ENCODE peak calls at places on chromosome 5, in six cellular contexts. X, B, C, H, F and N are unnamed samples.

GRCh38 chr5:163910226-163910625 is 404.8 kb downstream of the MAT2B start:
- DNase-seq in F (no peak), X (no peak), B (no peak), H (no peak), C (no peak), N (no peak)

GRCh38 chr5:132265336-132266030 is 8.0 kb downstream of the PDLIM4 start:
- DNase-seq in B (peak), H (peak), C (peak), X (peak), F (no peak), N (peak)

GRCh38 chr5:107917983-107918382 is 247.2 kb upstream of the EFNA5 start:
- DNase-seq in B (no peak), F (no peak), C (peak), X (no peak), H (no peak), N (no peak)

GRCh38 chr5:81838307-81838906 is 87.5 kb upstream of the SSBP2 start:
- DNase-seq in H (no peak), F (no peak), X (peak), B (peak), C (peak), N (no peak)

GRCh38 chr5:120507826-120508463 is 43.8 kb downstream of the PRR16 start:
- DNase-seq in F (no peak), H (no peak), B (no peak), X (no peak), C (no peak), N (no peak)

GRCh38 chr5:155906046-155906445 is 420.9 kb upstream of the SGCD start:
- DNase-seq in C (no peak), H (no peak), X (no peak), B (no peak), F (no peak), N (no peak)

GRCh38 chr5:32263683-32264082 is 49.1 kb downstream of the MTMR12 start:
- DNase-seq in F (no peak), H (no peak), C (no peak), B (no peak), X (no peak), N (no peak)

GRCh38 chr5:16271851-16272250 is 92.3 kb upstream of the MARCHF11 start:
- DNase-seq in X (no peak), F (no peak), H (no peak), C (no peak), B (no peak), N (no peak)

GRCh38 chr5:123875444-123876264 is 363.7 kb downstream of the CSNK1G3 start:
- DNase-seq in X (no peak), F (peak), B (no peak), C (no peak), H (no peak), N (no peak)

GRCh38 chr5:173515526-173515925 is 100.9 kb downstream of the BOD1 start:
- DNase-seq in H (no peak), C (peak), F (peak), B (peak), X (no peak), N (peak)

GRCh38 chr5:6705088-6705487 is 8.1 kb upstream of the TENT4A start:
- DNase-seq in B (no peak), C (no peak), H (no peak), F (no peak), X (no peak), N (no peak)

GRCh38 chr5:67160985-67161384 is 35.6 kb downstream of the CD180 start:
- DNase-seq in B (peak), H (no peak), F (no peak), X (peak), C (peak), N (peak)

GRCh38 chr5:93053825-93054224 is 527.2 kb downstream of the NR2F1-AS1 start:
- DNase-seq in B (peak), H (no peak), C (peak), F (no peak), X (no peak), N (peak)

GRCh38 chr5:87411586-87412416 is 929 bp downstream of the CCNH start:
- DNase-seq in X (no peak), H (no peak), C (peak), B (peak), F (no peak), N (no peak)

GRCh38 chr5:167303582-167303981 is 987.9 kb upstream of the WWC1 start:
- DNase-seq in C (no peak), F (no peak), H (no peak), X (no peak), B (no peak), N (no peak)

GRCh38 chr5:66891184-66891925 is 295.2 kb downstream of the MAST4 start:
- DNase-seq in H (no peak), C (peak), B (peak), F (no peak), X (no peak), N (no peak)

GRCh38 chr5:177094224-177095087 is 7.7 kb downstream of the FGFR4 start:
- DNase-seq in H (peak), C (peak), B (no peak), X (no peak), F (no peak), N (peak)

GRCh38 chr5:52783226-52783959 is 4.3 kb upstream of the ITGA1 start:
- DNase-seq in H (peak), F (no peak), C (peak), X (no peak), B (peak), N (no peak)

GRCh38 chr5:2780421-2781171 is 29.1 kb upstream of the IRX2 start:
- DNase-seq in X (no peak), H (no peak), C (no peak), F (no peak), B (peak), N (no peak)

GRCh38 chr5:35857606-35858205 is 1.0 kb downstream of the IL7R start:
- DNase-seq in F (no peak), H (no peak), B (peak), X (peak), C (peak), N (peak)

GRCh38 chr5:93675458-93676450 is 65.6 kb downstream of the POU5F2 start:
- DNase-seq in X (no peak), C (no peak), F (no peak), H (no peak), B (no peak), N (no peak)

GRCh38 chr5:140054086-140054689 is 11.1 kb upstream of the NRG2 start:
- DNase-seq in H (no peak), F (no peak), C (no peak), X (no peak), B (no peak), N (no peak)

GRCh38 chr5:157961828-157962390 is 103.0 kb upstream of the CLINT1 start:
- DNase-seq in B (no peak), H (no peak), C (no peak), X (no peak), F (no peak), N (no peak)

GRCh38 chr5:168793844-168794837 is 215.0 kb upstream of the PANK3 start:
- DNase-seq in H (no peak), C (peak), B (peak), F (no peak), X (peak), N (peak)

GRCh38 chr5:142688278-142688677 is 2.4 kb upstream of the FGF1 start:
- DNase-seq in F (no peak), C (no peak), H (no peak), B (no peak), X (no peak), N (no peak)

GRCh38 chr5:181037365-181037861 is 2.7 kb upstream of the BTNL9 start:
- DNase-seq in X (no peak), B (no peak), F (peak), H (no peak), C (no peak), N (no peak)

GRCh38 chr5:135232958-135233357 is 166.1 kb downstream of the MACROH2A1 start:
- DNase-seq in F (no peak), X (no peak), H (peak), B (no peak), C (no peak), N (no peak)

DNA sequence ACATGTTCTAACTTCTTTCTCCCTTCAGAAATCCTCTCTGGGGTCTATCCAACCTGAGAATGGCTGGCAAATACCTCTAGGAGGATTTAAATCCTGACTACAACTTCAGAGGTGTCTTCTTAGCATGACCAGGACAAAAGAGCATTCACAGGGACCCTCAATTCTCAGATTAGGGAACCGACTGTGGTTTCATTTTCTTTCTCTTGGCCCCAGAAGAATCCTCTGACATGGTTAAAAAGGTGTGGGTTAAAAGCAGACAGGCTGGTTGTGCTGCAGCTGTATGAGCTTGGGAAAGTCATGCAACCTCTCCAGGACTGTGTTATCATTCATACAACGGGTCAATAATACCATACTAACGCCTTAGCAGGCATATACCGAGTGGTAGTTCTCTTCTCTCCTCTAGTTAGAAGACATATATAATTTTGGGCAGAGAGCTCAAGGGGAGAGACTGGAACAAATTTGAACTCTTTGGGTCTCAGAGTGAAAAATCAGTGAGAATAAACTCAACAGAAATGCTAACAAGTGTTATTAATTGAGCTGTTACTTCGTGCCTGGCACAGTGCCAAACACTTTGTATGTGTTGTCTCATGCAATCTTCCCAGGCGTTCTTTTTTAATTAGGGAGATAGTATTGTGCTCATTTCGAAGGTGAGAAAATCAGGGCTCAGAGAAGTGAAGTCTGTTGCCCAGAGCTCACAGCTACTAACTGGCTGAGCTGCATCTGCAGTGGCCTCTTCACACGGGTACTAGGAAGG is 35.2 kb downstream of the INSYN2B start:
- DNase-seq in H (no peak), X (no peak), F (no peak), C (no peak), B (peak), N (no peak)
- H3K4me3 ChIP-seq in H (no peak), X (no peak), F (no peak), C (peak), B (no peak), N (peak)

GRCh38 chr5:54454602-54455001 is 897 bp upstream of the HSPB3 start:
- DNase-seq in B (no peak), X (no peak), F (no peak), H (no peak), C (no peak), N (no peak)
- H3K4me3 ChIP-seq in B (no peak), X (no peak), F (no peak), H (peak), C (no peak), N (no peak)

DNA sequence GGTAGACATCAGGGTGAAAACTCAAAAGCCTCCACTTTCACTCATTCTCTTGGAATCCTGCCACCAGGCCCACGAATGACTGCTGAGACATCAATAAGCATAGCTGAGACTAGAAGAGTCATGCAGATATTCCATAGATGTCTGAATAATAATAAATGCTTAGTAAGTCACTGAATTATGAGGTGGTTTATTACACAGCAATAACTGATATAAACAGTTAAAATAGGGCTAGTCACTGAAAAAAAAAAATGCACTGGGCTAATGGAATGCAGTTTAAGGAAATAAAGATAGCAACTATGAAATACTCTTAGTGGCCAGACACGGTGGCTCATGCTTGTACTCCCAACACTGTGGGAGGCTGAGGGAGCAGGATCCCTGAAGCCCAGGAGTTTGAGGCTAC is 262.8 kb upstream of the CDH6 start:
- DNase-seq in F (no peak), C (peak), B (peak), X (no peak), H (no peak), N (no peak)
- H3K4me3 ChIP-seq in F (no peak), C (no peak), B (no peak), X (no peak), H (no peak), N (no peak)

GRCh38 chr5:80147119-80147815 is 108.6 kb downstream of the SERINC5 start:
- DNase-seq in X (no peak), H (no peak), C (no peak), B (no peak), F (no peak), N (no peak)
- H3K4me3 ChIP-seq in X (no peak), H (no peak), C (no peak), B (no peak), F (no peak), N (no peak)